ENCODE peak calls at places on chromosomes 1 and 21, in six cellular contexts. Z is fibroblast of villous mesenchyme, P is fibroblast of mammary gland, X is hepatocyte, E is epithelial cell of esophagus, W is fibroblast of lung. I is an unnamed sample.

GRCh38 chr1:244496186-244496585 is 35.1 kb downstream of the CATSPERE start:
- DNase-seq in Z (no peak), P (no peak), X (no peak), E (peak; percentile 48), W (no peak), I (no peak)

GRCh38 chr1:57018119-57018518 is 52.3 kb upstream of the C8B start:
- DNase-seq in Z (no peak), P (no peak), X (no peak), E (no peak), W (no peak), I (no peak)

GRCh38 chr1:168261390-168261789 is 19.3 kb upstream of the TBX19 start:
- DNase-seq in Z (no peak), P (peak; percentile 56), X (no peak), E (peak; percentile 68), W (peak; percentile 43), I (peak; percentile 79)

GRCh38 chr1:207926984-207927383 is 16.1 kb upstream of the CD34 start:
- DNase-seq in Z (no peak), P (no peak), X (no peak), E (no peak), W (no peak), I (no peak)

GRCh38 chr1:43499882-43500281 is 30.8 kb upstream of the PTPRF start:
- DNase-seq in Z (no peak), P (no peak), X (no peak), E (no peak), W (no peak), I (no peak)

GRCh38 chr1:83500531-83500930 is 498.4 kb downstream of the TTLL7 start:
- DNase-seq in Z (no peak), P (no peak), X (no peak), E (no peak), W (no peak), I (no peak)

GRCh38 chr1:183844806-183845205 is 39.9 kb downstream of the RGL1 start:
- DNase-seq in Z (no peak), P (no peak), X (no peak), E (no peak), W (no peak), I (no peak)

GRCh38 chr1:27122652-27123051 is 32.3 kb downstream of the SLC9A1 start:
- DNase-seq in Z (peak; percentile 76), P (peak; percentile 67), X (peak; percentile 86), E (peak; percentile 70), W (peak; percentile 68), I (peak; percentile 68)

GRCh38 chr1:163056832-163057231 is 12.3 kb upstream of the RGS4 start:
- DNase-seq in Z (peak; percentile 73), P (peak; percentile 65), X (no peak), E (peak; percentile 18), W (peak; percentile 82), I (peak; percentile 55)

GRCh38 chr1:58720680-58721079 is 20.8 kb upstream of the MYSM1 start:
- DNase-seq in Z (no peak), P (peak; percentile 32), X (no peak), E (peak; percentile 81), W (no peak), I (no peak)

GRCh38 chr1:221089273-221089672 is 210.0 kb downstream of the HLX start:
- DNase-seq in Z (no peak), P (no peak), X (no peak), E (no peak), W (no peak), I (peak; percentile 81)

GRCh38 chr21:32819702-32820101 is 48.1 kb upstream of the PAXBP1 start:
- DNase-seq in Z (peak; percentile 45), P (peak; percentile 98), X (peak; percentile 25), E (peak; percentile 11), W (peak; percentile 96), I (peak; percentile 95)

GRCh38 chr1:152442291-152442690 is 28.2 kb upstream of the CRNN start:
- DNase-seq in Z (no peak), P (no peak), X (no peak), E (no peak), W (no peak), I (no peak)

GRCh38 chr21:44291936-44292811 is 6.5 kb downstream of the AIRE start:
- DNase-seq in Z (no peak), P (no peak), X (no peak), E (no peak), W (no peak), I (no peak)

GRCh38 chr21:43879348-43880110 is 14.5 kb downstream of the AGPAT3 start:
- DNase-seq in Z (no peak), P (no peak), X (no peak), E (no peak), W (no peak), I (no peak)

GRCh38 chr1:241237873-241238272 is 119.1 kb downstream of the RGS7 start:
- DNase-seq in Z (no peak), P (no peak), X (no peak), E (no peak), W (no peak), I (no peak)

GRCh38 chr1:45894331-45894730 is 90.9 kb downstream of the MAST2 start:
- DNase-seq in Z (no peak), P (no peak), X (no peak), E (no peak), W (no peak), I (no peak)

GRCh38 chr1:226953175-226953800 is 13.2 kb downstream of the COQ8A start:
- DNase-seq in Z (peak; percentile 29), P (no peak), X (no peak), E (no peak), W (no peak), I (peak; percentile 37)

GRCh38 chr1:204578867-204579664 is 62.9 kb downstream of the MDM4 start:
- DNase-seq in Z (peak; percentile 20), P (peak; percentile 18), X (no peak), E (no peak), W (peak; percentile 13), I (peak; percentile 9)

GRCh38 chr21:29091032-29091431 is 17.6 kb upstream of the CCT8 start:
- DNase-seq in Z (peak; percentile 78), P (peak; percentile 90), X (no peak), E (peak; percentile 77), W (peak; percentile 76), I (peak; percentile 84)
- TF ChIP-seq CTCF in Z (no peak), P (no peak), X (no peak), E (no peak), W (no peak), I (no peak)

DNA sequence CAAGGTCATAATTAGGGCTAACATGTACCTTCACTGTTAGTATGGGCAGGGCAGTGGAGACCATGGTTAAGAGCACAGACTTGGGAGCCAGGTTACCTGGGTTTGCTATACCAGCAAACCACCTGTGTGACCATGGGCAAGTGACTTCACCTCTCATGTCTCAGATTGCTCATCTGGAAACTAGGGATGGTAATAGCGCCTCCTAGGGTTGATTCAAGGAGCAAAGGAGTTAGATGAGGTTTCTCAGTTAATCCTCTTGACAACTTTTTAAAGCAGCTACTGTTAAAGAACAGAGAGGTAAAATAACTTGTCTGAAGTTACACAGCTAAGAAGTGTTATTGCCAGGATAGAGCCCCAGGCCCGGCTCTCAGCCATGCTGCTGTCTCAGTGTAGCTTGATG is 790 bp upstream of the MATN1 start:
- DNase-seq in Z (no peak), P (no peak), X (no peak), E (no peak), W (no peak), I (no peak)
- H3K4me3 ChIP-seq in Z (no peak overlapping the region), P (no peak overlapping the region), X (no peak overlapping the region), E (no peak overlapping the region), W (no peak overlapping the region), I (no peak overlapping the region)

DNA sequence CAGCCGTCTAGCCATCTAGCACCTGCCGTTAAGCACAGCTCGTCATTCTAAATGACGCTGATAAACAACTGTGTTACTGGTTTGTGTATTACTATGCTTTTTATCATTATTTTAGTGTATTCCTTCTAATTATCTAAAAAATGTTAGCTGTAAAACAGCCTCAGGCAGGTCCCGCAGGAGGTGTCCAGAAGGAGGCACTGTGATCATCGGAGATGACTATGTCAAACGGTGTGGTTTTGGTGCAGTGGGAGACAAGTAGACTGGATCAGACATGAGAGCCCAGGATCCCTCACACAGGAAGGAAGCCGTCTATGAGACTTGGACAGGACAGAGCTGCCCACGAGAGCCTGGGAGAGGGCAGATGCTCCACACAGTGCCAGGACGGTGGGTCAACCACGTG is 55.3 kb upstream of the COL6A1 start:
- DNase-seq in Z (peak; percentile 6), P (peak; percentile 29), X (no peak), E (no peak), W (no peak), I (peak; percentile 21)
- TF ChIP-seq CTCF in Z (peak; percentile 24), P (peak; percentile 22), X (peak; percentile 10), E (no peak), W (peak; percentile 13), I (peak; percentile 30)

DNA sequence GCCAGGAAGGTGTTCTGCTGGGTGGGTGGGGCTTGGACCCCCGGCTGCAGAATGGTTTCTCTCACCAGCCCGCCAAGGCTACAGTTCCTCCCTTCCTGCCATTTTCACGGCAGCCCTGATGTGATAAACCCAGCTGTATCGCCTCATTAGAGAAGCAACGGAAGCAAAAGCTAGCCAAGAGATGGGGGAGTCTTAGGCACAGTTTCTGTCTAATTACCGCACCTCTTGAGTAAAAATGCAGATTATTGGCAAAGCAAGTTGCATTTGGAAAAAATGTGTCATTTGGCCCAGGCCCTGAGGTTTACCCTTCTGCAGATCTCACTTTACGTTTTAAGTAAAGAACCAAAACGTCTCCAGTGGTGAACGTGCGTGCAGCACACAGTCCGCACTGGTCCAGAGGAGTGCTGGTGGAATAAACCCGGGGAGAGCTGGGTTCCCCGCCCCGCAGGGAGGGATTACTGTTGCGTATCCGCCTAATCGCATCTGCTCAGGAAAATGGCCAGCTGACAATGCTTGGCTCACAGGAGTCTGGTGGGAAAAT is 109.9 kb downstream of the GALNT2 start:
- DNase-seq in Z (peak; percentile 87), P (peak; percentile 73), X (no peak), E (no peak), W (peak; percentile 59), I (peak; percentile 44)
- H3K4me3 ChIP-seq in Z (peak overlapping the region; percentile 49), P (peak overlapping the region; percentile 16), X (no peak overlapping the region), E (no peak overlapping the region), W (peak overlapping the region; percentile 29), I (peak overlapping the region; percentile 17)

I was measured in AG10803.